ENCODE peak calls at places on chromosomes 11 and 22, in nine cellular contexts. One of them, this sample, is unnamed.

GRCh38 chr11:2825886-2826678 is 59.5 kb downstream of the CDKN1C start:
- DNase-seq in colonic mucosa: peak
- DNase-seq in spleen: no peak
- DNase-seq in HFFc6: peak
- DNase-seq in uterus: peak
- DNase-seq in progenitor cell of endocrine pancreas: no peak
- DNase-seq in lower lobe of right lung: peak
- DNase-seq in GM10248: no peak
- DNase-seq in fibroblast of mammary gland: peak
- DNase-seq in this sample: peak

GRCh38 chr11:31974737-31975136 is 116.1 kb upstream of the RCN1 start:
- DNase-seq in colonic mucosa: no peak
- DNase-seq in spleen: no peak
- DNase-seq in HFFc6: peak
- DNase-seq in uterus: no peak
- DNase-seq in progenitor cell of endocrine pancreas: no peak
- DNase-seq in lower lobe of right lung: no peak
- DNase-seq in GM10248: no peak
- DNase-seq in fibroblast of mammary gland: peak
- DNase-seq in this sample: no peak

GRCh38 chr22:40441761-40442364 is 71.5 kb downstream of the SGSM3 start:
- DNase-seq in colonic mucosa: no peak
- DNase-seq in spleen: no peak
- DNase-seq in HFFc6: no peak
- DNase-seq in uterus: no peak
- DNase-seq in progenitor cell of endocrine pancreas: no peak
- DNase-seq in lower lobe of right lung: no peak
- DNase-seq in GM10248: no peak
- DNase-seq in fibroblast of mammary gland: no peak
- DNase-seq in this sample: no peak

GRCh38 chr11:67268684-67269268 is 2.5 kb downstream of the GRK2 start:
- DNase-seq in colonic mucosa: no peak
- DNase-seq in spleen: peak
- DNase-seq in HFFc6: no peak
- DNase-seq in uterus: peak
- DNase-seq in progenitor cell of endocrine pancreas: no peak
- DNase-seq in lower lobe of right lung: peak
- DNase-seq in GM10248: no peak
- DNase-seq in fibroblast of mammary gland: no peak
- DNase-seq in this sample: no peak

GRCh38 chr11:70502677-70503076 is 104.3 kb downstream of the CTTN start:
- DNase-seq in colonic mucosa: no peak
- DNase-seq in spleen: peak
- DNase-seq in HFFc6: no peak
- DNase-seq in uterus: no peak
- DNase-seq in progenitor cell of endocrine pancreas: no peak
- DNase-seq in lower lobe of right lung: peak
- DNase-seq in GM10248: no peak
- DNase-seq in fibroblast of mammary gland: no peak
- DNase-seq in this sample: no peak

GRCh38 chr11:36699271-36699670 is 101.2 kb upstream of the RAG2 start:
- DNase-seq in colonic mucosa: no peak
- DNase-seq in spleen: no peak
- DNase-seq in HFFc6: no peak
- DNase-seq in uterus: no peak
- DNase-seq in progenitor cell of endocrine pancreas: no peak
- DNase-seq in lower lobe of right lung: no peak
- DNase-seq in GM10248: no peak
- DNase-seq in fibroblast of mammary gland: no peak
- DNase-seq in this sample: no peak

GRCh38 chr11:15563054-15563453 is 448.3 kb downstream of the INSC start:
- DNase-seq in colonic mucosa: no peak
- DNase-seq in spleen: no peak
- DNase-seq in HFFc6: no peak
- DNase-seq in uterus: no peak
- DNase-seq in progenitor cell of endocrine pancreas: no peak
- DNase-seq in lower lobe of right lung: no peak
- DNase-seq in GM10248: no peak
- DNase-seq in fibroblast of mammary gland: no peak
- DNase-seq in this sample: no peak

GRCh38 chr11:65423516-65424199 is 1.1 kb downstream of the NEAT1 start:
- DNase-seq in colonic mucosa: peak
- DNase-seq in spleen: peak
- DNase-seq in HFFc6: peak
- DNase-seq in uterus: peak
- DNase-seq in progenitor cell of endocrine pancreas: no peak
- DNase-seq in lower lobe of right lung: no peak
- DNase-seq in GM10248: no peak
- DNase-seq in fibroblast of mammary gland: peak
- DNase-seq in this sample: peak

GRCh38 chr11:116122697-116123472 is 618.7 kb upstream of the CADM1 start:
- DNase-seq in colonic mucosa: peak
- DNase-seq in spleen: no peak
- DNase-seq in HFFc6: no peak
- DNase-seq in uterus: no peak
- DNase-seq in progenitor cell of endocrine pancreas: no peak
- DNase-seq in lower lobe of right lung: no peak
- DNase-seq in GM10248: no peak
- DNase-seq in fibroblast of mammary gland: no peak
- DNase-seq in this sample: no peak

GRCh38 chr11:71499125-71499524 is 27.9 kb upstream of the KRTAP5-7 start:
- DNase-seq in colonic mucosa: no peak
- DNase-seq in spleen: no peak
- DNase-seq in HFFc6: no peak
- DNase-seq in uterus: no peak
- DNase-seq in progenitor cell of endocrine pancreas: peak
- DNase-seq in lower lobe of right lung: no peak
- DNase-seq in GM10248: no peak
- DNase-seq in fibroblast of mammary gland: no peak
- DNase-seq in this sample: no peak

GRCh38 chr11:69392104-69392653 is 89.3 kb upstream of the LINC01488 start:
- DNase-seq in colonic mucosa: no peak
- DNase-seq in spleen: peak
- DNase-seq in HFFc6: no peak
- DNase-seq in uterus: no peak
- DNase-seq in progenitor cell of endocrine pancreas: no peak
- DNase-seq in lower lobe of right lung: no peak
- DNase-seq in GM10248: no peak
- DNase-seq in fibroblast of mammary gland: no peak
- DNase-seq in this sample: no peak

GRCh38 chr22:29979645-29980303 is 96.8 kb downstream of the MTMR3 start:
- DNase-seq in colonic mucosa: no peak
- DNase-seq in spleen: no peak
- DNase-seq in HFFc6: no peak
- DNase-seq in uterus: no peak
- DNase-seq in progenitor cell of endocrine pancreas: no peak
- DNase-seq in lower lobe of right lung: no peak
- DNase-seq in GM10248: peak
- DNase-seq in fibroblast of mammary gland: no peak
- DNase-seq in this sample: no peak

GRCh38 chr11:117861151-117862018 is 15.1 kb downstream of the FXYD6 start:
- DNase-seq in colonic mucosa: no peak
- DNase-seq in spleen: no peak
- DNase-seq in HFFc6: no peak
- DNase-seq in uterus: peak
- DNase-seq in progenitor cell of endocrine pancreas: no peak
- DNase-seq in lower lobe of right lung: no peak
- DNase-seq in GM10248: no peak
- DNase-seq in fibroblast of mammary gland: peak
- DNase-seq in this sample: peak

GRCh38 chr11:82194521-82194920 is 539.1 kb downstream of the FAM181B start:
- DNase-seq in colonic mucosa: no peak
- DNase-seq in spleen: peak
- DNase-seq in HFFc6: no peak
- DNase-seq in uterus: no peak
- DNase-seq in progenitor cell of endocrine pancreas: no peak
- DNase-seq in lower lobe of right lung: no peak
- DNase-seq in GM10248: no peak
- DNase-seq in fibroblast of mammary gland: no peak
- DNase-seq in this sample: no peak

GRCh38 chr11:43751726-43752125 is 71.2 kb downstream of the HSD17B12 start:
- DNase-seq in colonic mucosa: no peak
- DNase-seq in spleen: no peak
- DNase-seq in HFFc6: no peak
- DNase-seq in uterus: no peak
- DNase-seq in progenitor cell of endocrine pancreas: no peak
- DNase-seq in lower lobe of right lung: no peak
- DNase-seq in GM10248: no peak
- DNase-seq in fibroblast of mammary gland: no peak
- DNase-seq in this sample: no peak

GRCh38 chr11:93648168-93648567 is 13.3 kb upstream of the CEP295 start:
- DNase-seq in colonic mucosa: no peak
- DNase-seq in spleen: no peak
- DNase-seq in HFFc6: peak
- DNase-seq in uterus: no peak
- DNase-seq in progenitor cell of endocrine pancreas: no peak
- DNase-seq in lower lobe of right lung: no peak
- DNase-seq in GM10248: peak
- DNase-seq in fibroblast of mammary gland: peak
- DNase-seq in this sample: no peak

GRCh38 chr11:61510980-61511373 is 2.4 kb downstream of the LRRC10B start:
- DNase-seq in colonic mucosa: no peak
- DNase-seq in spleen: no peak
- DNase-seq in HFFc6: no peak
- DNase-seq in uterus: no peak
- DNase-seq in progenitor cell of endocrine pancreas: no peak
- DNase-seq in lower lobe of right lung: no peak
- DNase-seq in GM10248: no peak
- DNase-seq in fibroblast of mammary gland: no peak
- DNase-seq in this sample: no peak

GRCh38 chr11:75429902-75430691 is 2.9 kb downstream of the KLHL35 start:
- DNase-seq in colonic mucosa: peak
- DNase-seq in spleen: peak
- DNase-seq in HFFc6: no peak
- DNase-seq in uterus: no peak
- DNase-seq in progenitor cell of endocrine pancreas: peak
- DNase-seq in lower lobe of right lung: peak
- DNase-seq in GM10248: peak
- DNase-seq in fibroblast of mammary gland: peak
- DNase-seq in this sample: peak

GRCh38 chr11:11899401-11899800 is 57.6 kb downstream of the USP47 start:
- DNase-seq in colonic mucosa: no peak
- DNase-seq in spleen: no peak
- DNase-seq in HFFc6: no peak
- DNase-seq in uterus: no peak
- DNase-seq in progenitor cell of endocrine pancreas: no peak
- DNase-seq in lower lobe of right lung: no peak
- DNase-seq in GM10248: no peak
- DNase-seq in fibroblast of mammary gland: no peak
- DNase-seq in this sample: no peak
- TF ChIP-seq CTCF in colonic mucosa: no peak
- TF ChIP-seq CTCF in spleen: no peak
- TF ChIP-seq CTCF in HFFc6: no peak
- TF ChIP-seq CTCF in uterus: no peak
- TF ChIP-seq CTCF in progenitor cell of endocrine pancreas: no peak
- TF ChIP-seq CTCF in lower lobe of right lung: peak
- TF ChIP-seq CTCF in GM10248: no peak
- TF ChIP-seq CTCF in fibroblast of mammary gland: peak
- TF ChIP-seq CTCF in this sample: no peak

DNA sequence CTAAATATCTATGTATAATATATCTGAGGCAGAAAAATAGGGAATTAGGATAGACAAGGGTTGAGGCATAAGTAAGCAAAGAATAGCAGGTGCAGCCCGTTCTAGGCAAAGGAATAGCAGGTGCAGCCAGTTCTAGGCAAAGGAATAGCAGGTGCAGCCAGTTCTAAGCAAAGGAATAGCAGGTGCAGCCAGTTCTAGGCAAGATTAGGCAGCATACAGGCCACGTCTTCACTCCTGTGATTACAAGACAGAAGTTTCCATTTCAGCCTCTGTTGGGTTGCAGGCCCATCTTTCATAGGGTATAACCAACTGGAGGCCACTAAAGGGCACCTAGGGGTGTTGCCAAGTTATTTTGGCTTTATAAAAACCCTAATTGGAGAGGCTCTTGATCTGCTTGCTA is 28.8 kb upstream of the CHORDC1 start:
- DNase-seq in colonic mucosa: no peak
- DNase-seq in spleen: no peak
- DNase-seq in HFFc6: no peak
- DNase-seq in uterus: no peak
- DNase-seq in progenitor cell of endocrine pancreas: no peak
- DNase-seq in lower lobe of right lung: no peak
- DNase-seq in GM10248: no peak
- DNase-seq in fibroblast of mammary gland: no peak
- DNase-seq in this sample: no peak
- TF ChIP-seq CTCF in colonic mucosa: no peak
- TF ChIP-seq CTCF in spleen: no peak
- TF ChIP-seq CTCF in HFFc6: no peak
- TF ChIP-seq CTCF in uterus: no peak
- TF ChIP-seq CTCF in progenitor cell of endocrine pancreas: no peak
- TF ChIP-seq CTCF in lower lobe of right lung: no peak
- TF ChIP-seq CTCF in GM10248: no peak
- TF ChIP-seq CTCF in fibroblast of mammary gland: no peak
- TF ChIP-seq CTCF in this sample: no peak

GRCh38 chr11:18013790-18014507 is 1.1 kb upstream of the SERGEF start:
- DNase-seq in colonic mucosa: peak
- DNase-seq in spleen: no peak
- DNase-seq in HFFc6: no peak
- DNase-seq in uterus: no peak
- DNase-seq in progenitor cell of endocrine pancreas: no peak
- DNase-seq in lower lobe of right lung: no peak
- DNase-seq in GM10248: no peak
- DNase-seq in fibroblast of mammary gland: no peak
- DNase-seq in this sample: no peak
- TF ChIP-seq CTCF in colonic mucosa: no peak
- TF ChIP-seq CTCF in spleen: no peak
- TF ChIP-seq CTCF in HFFc6: no peak
- TF ChIP-seq CTCF in uterus: no peak
- TF ChIP-seq CTCF in progenitor cell of endocrine pancreas: no peak
- TF ChIP-seq CTCF in lower lobe of right lung: no peak
- TF ChIP-seq CTCF in GM10248: no peak
- TF ChIP-seq CTCF in fibroblast of mammary gland: no peak
- TF ChIP-seq CTCF in this sample: no peak

GRCh38 chr11:63573881-63574855 is 11.0 kb upstream of the PLAAT2 start:
- DNase-seq in colonic mucosa: peak
- DNase-seq in spleen: no peak
- DNase-seq in HFFc6: peak
- DNase-seq in uterus: peak
- DNase-seq in progenitor cell of endocrine pancreas: no peak
- DNase-seq in lower lobe of right lung: no peak
- DNase-seq in GM10248: peak
- DNase-seq in fibroblast of mammary gland: peak
- DNase-seq in this sample: peak
- TF ChIP-seq CTCF in colonic mucosa: no peak
- TF ChIP-seq CTCF in spleen: no peak
- TF ChIP-seq CTCF in HFFc6: peak
- TF ChIP-seq CTCF in uterus: peak
- TF ChIP-seq CTCF in progenitor cell of endocrine pancreas: no peak
- TF ChIP-seq CTCF in lower lobe of right lung: peak
- TF ChIP-seq CTCF in GM10248: no peak
- TF ChIP-seq CTCF in fibroblast of mammary gland: peak
- TF ChIP-seq CTCF in this sample: peak